ENCODE peak calls at places on chromosomes 16 and 17, in four cellular contexts. G is heart right ventricle, W is thoracic aorta, V is PC-9. D is an unnamed sample.

GRCh38 chr16:8848231-8848938 is 20.4 kb downstream of the CARHSP1 start:
- DNase-seq in G (peak; percentile 3), W (no peak), V (no peak), D (no peak)

GRCh38 chr17:16374129-16374528 is 6.8 kb upstream of the UBB start:
- DNase-seq in G (no peak), W (peak; percentile 31), V (no peak), D (no peak)

GRCh38 chr17:42421479-42422332 is 1.4 kb downstream of the CAVIN1 start:
- DNase-seq in G (no peak), W (no peak), V (no peak), D (no peak)

GRCh38 chr16:81652798-81653505 is 126.1 kb upstream of the PLCG2 start:
- DNase-seq in G (no peak), W (no peak), V (no peak), D (no peak)

GRCh38 chr17:76673729-76674128 is 30.2 kb upstream of the ST6GALNAC1 start:
- DNase-seq in G (no peak), W (no peak), V (no peak), D (no peak)

GRCh38 chr17:65039349-65039988 is 17.1 kb downstream of the GNA13 start:
- DNase-seq in G (no peak), W (no peak), V (peak; percentile 87), D (peak; percentile 85)

GRCh38 chr17:45235071-45236001 is 13.7 kb downstream of the FMNL1 start:
- DNase-seq in G (peak; percentile 70), W (peak; percentile 30), V (peak; percentile 43), D (peak; percentile 72)

GRCh38 chr17:80481284-80482057 is 5.1 kb upstream of the NPTX1 start:
- DNase-seq in G (no peak), W (no peak), V (no peak), D (no peak)

GRCh38 chr17:76852843-76853242 is 15.4 kb upstream of the MGAT5B start:
- DNase-seq in G (no peak), W (no peak), V (no peak), D (no peak)

GRCh38 chr17:47704781-47705180 is 10.8 kb downstream of the TBKBP1 start:
- DNase-seq in G (no peak), W (no peak), V (no peak), D (no peak)

GRCh38 chr16:72939247-72939646 is 108.7 kb downstream of the ZFHX3 start:
- DNase-seq in G (peak; percentile 55), W (no peak), V (no peak), D (no peak)

GRCh38 chr16:69924777-69925191 is 26.4 kb upstream of the CLEC18A start:
- DNase-seq in G (peak; percentile 80), W (peak; percentile 70), V (no peak), D (no peak)

GRCh38 chr17:3712811-3713463 is 10.8 kb upstream of the HASPIN start:
- DNase-seq in G (no peak), W (no peak), V (no peak), D (no peak)

GRCh38 chr17:27524594-27524993 is 68.3 kb downstream of the KSR1 start:
- DNase-seq in G (no peak), W (no peak), V (no peak), D (no peak)

GRCh38 chr16:50012182-50012581 is 12.8 kb upstream of the CNEP1R1 start:
- DNase-seq in G (no peak), W (no peak), V (no peak), D (no peak)

GRCh38 chr16:57303910-57304168 is 19.4 kb upstream of the PLLP start:
- DNase-seq in G (no peak), W (no peak), V (no peak), D (no peak)

GRCh38 chr17:74017461-74017860 is 186.0 kb upstream of the RPL38 start:
- DNase-seq in G (no peak), W (no peak), V (no peak), D (no peak)

GRCh38 chr16:81544691-81545365 is 100.2 kb downstream of the CMIP start:
- DNase-seq in G (no peak), W (no peak), V (no peak), D (no peak)

GRCh38 chr16:81174644-81175324 is 63.7 kb upstream of the BCO1 start:
- DNase-seq in G (no peak), W (no peak), V (peak; percentile 71), D (no peak)

GRCh38 chr16:1537763-1538289 is 4.4 kb downstream of the TMEM204 start:
- DNase-seq in G (no peak), W (no peak), V (no peak), D (peak; percentile 59)

GRCh38 chr17:49920370-49920769 is 48.6 kb upstream of the DLX4 start:
- DNase-seq in G (no peak), W (no peak), V (no peak), D (no peak)

GRCh38 chr16:86806838-86807351 is 228.5 kb downstream of the FOXL1 start:
- DNase-seq in G (no peak), W (no peak), V (no peak), D (no peak)

DNA sequence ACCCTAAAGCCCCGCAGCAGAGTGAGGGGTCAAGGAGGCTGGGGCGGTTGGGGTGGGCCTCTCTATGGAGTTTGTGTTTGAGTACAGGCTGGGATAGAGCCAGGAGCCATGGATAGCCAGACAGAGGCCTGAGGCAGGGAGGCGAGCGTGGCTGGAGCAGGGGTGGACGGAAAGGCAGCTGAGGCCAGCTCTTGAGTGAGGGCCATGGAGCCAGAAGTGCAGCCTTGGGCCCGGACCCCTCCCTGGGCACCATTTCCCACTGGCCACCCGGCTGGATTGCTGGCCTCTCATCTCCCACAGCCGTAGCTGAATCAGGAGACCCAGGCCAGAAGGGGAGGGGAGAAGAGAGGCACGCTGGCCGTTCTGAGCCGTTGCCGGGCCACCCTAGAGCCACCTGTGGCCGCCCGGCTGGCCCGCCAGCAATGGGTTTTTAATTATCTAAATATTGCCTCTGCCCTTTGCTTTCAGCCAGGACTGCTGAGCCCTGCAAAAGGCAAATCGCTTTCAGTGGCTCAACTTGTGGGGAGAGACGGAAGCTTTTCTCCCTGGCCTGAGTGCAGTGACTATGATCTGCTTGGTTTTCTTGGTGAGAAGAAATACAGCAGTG is 75.2 kb upstream of the GSE1 start:
- DNase-seq in G (no peak), W (no peak), V (no peak), D (no peak)
- H3K4me1 ChIP-seq in G (peaks cover 14% of the 10 kb centered on the region), W (peaks cover 11% of the 10 kb centered on the region), V (no peaks in the 10 kb centered on the region), D (no peaks in the 10 kb centered on the region)

GRCh38 chr17:40326014-40326831 is 17.2 kb downstream of the RARA start:
- DNase-seq in G (peak; percentile 31), W (no peak), V (peak; percentile 29), D (peak; percentile 68)
- H3K4me3 ChIP-seq in G (no peak overlapping the region), W (peak overlapping the region; percentile 29), V (no peak overlapping the region), D (peak overlapping the region; percentile 19)

GRCh38 chr17:82804442-82805191 is 35.2 kb downstream of the ZNF750 start:
- DNase-seq in G (peak; percentile 76), W (no peak), V (no peak), D (no peak)
- H3K4me1 ChIP-seq in G (peaks cover 27% of the 10 kb centered on the region), W (peaks cover 5% of the 10 kb centered on the region), V (no peaks in the 10 kb centered on the region), D (no peaks in the 10 kb centered on the region)

GRCh38 chr17:38746004-38746892 is 1.9 kb downstream of the PCGF2 start:
- DNase-seq in G (no peak), W (no peak), V (no peak), D (no peak)
- H3K4me3 ChIP-seq in G (peak overlapping the region; percentile 74), W (peak overlapping the region; percentile 92), V (peak overlapping the region; percentile 98), D (no peak overlapping the region)

DNA sequence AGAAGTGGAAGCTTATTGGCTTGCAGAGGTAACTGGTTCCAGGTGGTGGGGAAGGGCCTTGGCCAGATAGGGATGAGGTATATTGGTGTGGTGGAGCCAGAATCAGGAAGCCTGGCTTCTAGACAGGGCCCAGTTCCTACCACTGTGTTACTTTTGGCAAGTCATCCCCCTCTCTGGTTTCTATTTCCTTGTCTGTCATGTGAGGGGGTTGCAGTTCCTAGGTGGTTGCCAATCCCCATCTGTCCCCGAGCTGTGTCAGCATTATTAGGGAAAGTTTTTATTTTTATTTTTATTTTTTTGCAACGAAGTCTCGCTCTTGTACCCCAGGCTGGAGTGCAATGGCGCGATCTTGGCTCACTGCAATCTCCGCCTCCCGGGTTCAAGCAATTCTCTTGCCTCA is 3.0 kb downstream of the SMCR8 start:
- DNase-seq in G (no peak), W (no peak), V (no peak), D (no peak)
- H3K4me1 ChIP-seq in G (peaks cover 71% of the 10 kb centered on the region), W (peaks cover 59% of the 10 kb centered on the region), V (peaks cover 39% of the 10 kb centered on the region), D (peaks cover 69% of the 10 kb centered on the region)

GRCh38 chr16:88943131-88943664 is 33.8 kb downstream of the CBFA2T3 start:
- DNase-seq in G (no peak), W (no peak), V (no peak), D (no peak)
- H3K4me3 ChIP-seq in G (no peak overlapping the region), W (no peak overlapping the region), V (no peak overlapping the region), D (no peak overlapping the region)